ENCODE peak calls at places on chromosomes 7 and 10, in four cellular contexts. H is esophagus muscularis mucosa, X is Calu3, Q is foreskin fibroblast. C is an unnamed sample.
A peak's percentile ranks its signal among the peaks of the same experiment; 100 is the strongest.

GRCh38 chr7:121385800-121386179 is 10.3 kb downstream of the FAM3C start:
- DNase-seq in H (no peak), X (no peak), Q (no peak), C (peak; percentile 41)

GRCh38 chr7:106139253-106140251 is 27.4 kb upstream of the SYPL1 start:
- DNase-seq in H (peak; percentile 88), Q (peak; percentile 17), X (no peak), C (no peak)

GRCh38 chr7:16978358-16979244 is 96.8 kb upstream of the AGR3 start:
- DNase-seq in X (no peak), Q (peak; percentile 53), H (no peak), C (no peak)

GRCh38 chr7:74203157-74203556 is 6.6 kb upstream of the LAT2 start:
- DNase-seq in H (no peak), X (peak; percentile 17), Q (peak; percentile 51), C (no peak)

GRCh38 chr10:61842755-61843497 is 58.6 kb upstream of the ARID5B start:
- DNase-seq in H (no peak), X (no peak), Q (peak; percentile 51), C (no peak)

GRCh38 chr7:104795616-104796398 is 218.2 kb upstream of the KMT2E start:
- DNase-seq in H (no peak), X (no peak), Q (peak; percentile 11), C (no peak)

GRCh38 chr7:138396251-138397070 is 63.6 kb upstream of the TRIM24 start:
- DNase-seq in Q (no peak), H (no peak), X (peak; percentile 81), C (peak; percentile 59)

GRCh38 chr10:63528084-63528744 is 7.0 kb downstream of the REEP3 start:
- DNase-seq in Q (no peak), H (no peak), X (no peak), C (no peak)

GRCh38 chr10:12958546-12959110 is 42.9 kb downstream of the CCDC3 start:
- DNase-seq in H (no peak), Q (no peak), X (no peak), C (no peak)

GRCh38 chr7:104984591-104985258 is 29.3 kb upstream of the KMT2E start:
- DNase-seq in Q (no peak), H (no peak), X (no peak), C (no peak)

GRCh38 chr10:124971276-124971675 is 29.4 kb downstream of the ZRANB1 start:
- DNase-seq in Q (no peak), H (no peak), X (no peak), C (no peak)

GRCh38 chr10:865257-865656 is 66.2 kb downstream of the LARP4B start:
- DNase-seq in X (no peak), H (no peak), Q (no peak), C (no peak)

GRCh38 chr7:155234950-155235789 is 62.5 kb upstream of the INSIG1 start:
- DNase-seq in X (peak; percentile 59), Q (no peak), H (no peak), C (no peak)

GRCh38 chr7:155236386-155236785 is 61.3 kb upstream of the INSIG1 start:
- DNase-seq in H (no peak), Q (no peak), X (no peak), C (no peak)

GRCh38 chr7:155231941-155232340 is 65.7 kb upstream of the INSIG1 start:
- DNase-seq in H (no peak), Q (no peak), X (no peak), C (no peak)

GRCh38 chr7:155232911-155233702 is 64.6 kb upstream of the INSIG1 start:
- DNase-seq in X (no peak), Q (no peak), H (no peak), C (no peak)

DNA sequence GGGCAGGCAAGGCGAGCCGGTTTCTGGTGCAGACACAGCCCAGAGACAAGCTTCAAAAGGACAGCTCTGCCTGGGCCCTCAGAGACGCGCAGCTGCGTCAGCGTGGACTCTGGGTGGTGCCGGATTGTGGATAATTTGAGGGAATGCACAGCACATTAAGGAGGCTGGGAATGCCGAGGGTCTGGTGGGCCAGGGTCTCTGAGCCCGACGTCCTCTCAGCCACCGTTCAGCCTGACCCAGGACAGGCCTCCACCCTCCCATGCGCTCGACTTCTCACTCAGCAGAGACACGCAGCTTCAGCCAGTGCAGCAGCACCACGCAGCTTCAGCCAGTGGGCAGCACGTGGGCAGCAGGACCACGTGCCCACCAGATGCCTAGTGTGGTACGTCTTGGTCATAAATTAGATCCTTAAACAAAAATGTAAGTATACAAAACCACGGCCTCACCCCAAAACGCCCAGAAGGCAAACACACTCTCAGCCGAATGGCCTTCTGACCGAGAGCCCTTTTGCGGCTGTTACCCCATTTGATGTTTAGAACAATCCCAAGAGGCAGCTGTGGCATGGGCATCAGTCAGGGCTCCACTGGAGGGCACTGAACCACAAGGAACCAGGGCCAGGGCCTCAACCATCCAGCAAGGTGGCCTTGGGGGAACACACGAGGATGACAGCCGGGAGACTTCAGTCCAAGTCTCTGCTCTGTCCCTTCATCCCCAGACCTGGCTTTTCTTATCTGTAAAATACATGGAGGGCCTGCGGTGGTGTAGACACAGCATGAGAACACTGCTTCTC is 63.8 kb upstream of the INSIG1 start:
- DNase-seq in X (peak; percentile 42), H (no peak), Q (peak; percentile 44), C (no peak)
- TF ChIP-seq CTCF in X (no peak), H (no peak), Q (no peak), C (no peak)

GRCh38 chr7:40765633-40766032 is 630.8 kb downstream of the SUGCT start:
- DNase-seq in H (no peak), X (no peak), Q (no peak), C (no peak)

GRCh38 chr7:40760293-40760964 is 625.6 kb downstream of the SUGCT start:
- DNase-seq in H (no peak), X (no peak), Q (no peak), C (no peak)

GRCh38 chr7:40760997-40761396 is 626.2 kb downstream of the SUGCT start:
- DNase-seq in H (no peak), Q (no peak), X (no peak), C (no peak)

GRCh38 chr7:40761757-40762342 is 627.0 kb downstream of the SUGCT start:
- DNase-seq in Q (no peak), X (no peak), H (no peak), C (no peak)

DNA sequence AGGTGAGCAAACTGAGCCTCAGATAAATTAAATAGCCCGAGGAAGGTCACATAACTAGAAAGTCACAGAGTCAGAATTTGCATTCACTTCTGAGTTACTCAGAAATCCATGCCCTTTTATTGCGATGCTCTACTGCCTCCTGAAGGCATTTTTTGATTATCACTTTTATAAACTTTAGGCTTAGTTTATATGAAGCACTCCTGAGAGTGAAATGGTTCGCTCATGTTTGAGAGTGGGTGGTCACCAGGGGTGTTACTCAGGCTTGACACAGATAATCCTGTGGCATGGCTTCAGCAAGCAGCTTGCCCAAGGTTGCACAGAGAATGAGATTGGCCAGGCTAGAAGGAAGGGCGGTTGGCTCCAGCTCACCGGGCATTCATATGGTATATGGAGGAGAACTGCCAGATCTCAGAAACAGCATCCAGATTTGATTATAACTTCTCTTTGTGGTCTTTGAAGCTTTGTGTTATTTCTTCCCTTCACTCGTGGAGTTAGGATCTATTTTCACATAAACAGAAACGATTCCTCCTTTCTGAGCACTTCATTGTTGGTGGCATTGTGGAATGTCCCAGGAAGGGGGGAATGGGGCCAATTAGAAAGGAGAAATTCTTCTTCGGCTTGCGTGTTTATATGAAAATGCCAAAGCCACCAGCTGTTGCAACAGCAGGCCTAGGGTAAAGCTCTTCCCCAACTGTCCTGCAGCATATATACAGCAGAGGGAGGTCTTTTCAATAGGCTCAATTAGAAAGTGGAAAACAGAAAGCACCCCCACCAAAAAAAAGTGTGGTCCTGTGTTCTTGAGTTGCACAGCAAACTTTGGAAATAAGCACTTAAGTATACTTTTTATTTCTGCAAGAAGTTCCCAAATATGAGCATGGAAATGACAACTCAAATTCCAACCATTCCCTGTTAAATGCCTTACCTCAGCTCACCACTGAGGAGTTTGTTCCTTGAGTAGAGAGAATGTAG is 628.8 kb downstream of the SUGCT start:
- DNase-seq in H (no peak), Q (peak; percentile 67), X (no peak), C (no peak)
- TF ChIP-seq CTCF in H (peak; percentile 19), Q (peak; percentile 50), X (no peak), C (no peak)

DNA sequence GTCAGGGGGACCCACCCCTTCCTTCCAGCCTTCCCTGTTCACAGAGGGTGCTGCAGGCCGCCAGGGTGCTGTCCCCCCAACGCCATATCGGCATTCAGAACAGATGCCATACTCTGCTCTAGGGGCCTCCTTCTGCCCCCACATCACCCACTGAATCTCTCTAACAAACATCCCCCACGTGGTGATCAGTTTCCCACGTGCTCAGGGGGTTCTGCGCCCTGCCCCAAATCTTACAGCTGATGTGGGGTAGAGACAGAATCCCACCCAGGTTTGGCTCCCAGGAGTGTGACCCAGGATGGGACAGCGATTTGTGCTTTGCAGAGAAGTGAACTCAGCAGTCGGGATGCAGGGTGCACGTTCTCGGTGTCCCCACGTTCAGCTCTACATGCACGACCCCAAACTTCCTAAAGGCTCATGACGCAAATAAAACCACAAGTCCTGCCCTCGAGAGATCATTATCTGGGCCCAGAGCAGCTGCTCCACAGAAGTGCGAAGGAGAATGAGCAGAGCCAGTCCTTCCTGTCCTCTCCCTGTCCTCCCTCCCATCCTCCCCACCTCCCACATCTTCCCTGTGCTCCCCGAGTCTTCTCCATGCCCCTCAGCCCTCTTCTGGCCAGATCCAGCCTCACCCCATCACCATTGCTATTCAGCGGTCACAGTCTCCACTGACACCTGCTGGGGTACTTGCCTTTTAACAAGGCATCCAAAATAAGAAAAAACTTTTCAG is 423.4 kb downstream of the DNAJB6 start:
- DNase-seq in H (no peak), Q (no peak), X (no peak), C (no peak)
- TF ChIP-seq CTCF in H (no peak), Q (no peak), X (no peak), C (no peak)

DNA sequence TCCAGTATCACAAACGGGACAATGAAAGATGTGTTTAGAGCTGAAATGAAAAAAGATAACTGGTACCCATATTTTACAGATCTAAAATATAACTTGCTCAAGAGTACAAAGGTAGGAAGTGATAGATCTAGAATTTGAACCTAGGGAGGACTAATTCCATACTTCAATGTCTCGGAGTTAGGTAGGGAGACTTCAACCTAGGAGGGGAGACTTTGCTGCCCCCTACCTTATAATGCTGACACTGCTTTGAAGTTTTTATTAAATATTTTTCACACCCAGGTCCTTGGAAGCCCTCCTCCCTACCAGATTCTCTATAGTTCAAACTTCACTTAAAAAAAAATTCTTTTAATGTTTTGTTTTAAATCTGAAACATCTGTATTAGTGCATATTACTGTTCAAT is 58.0 kb downstream of the MICU1 start:
- DNase-seq in H (no peak), X (peak; percentile 25), Q (no peak), C (peak; percentile 27)
- TF ChIP-seq CTCF in H (peak; percentile 23), X (no peak), Q (peak; percentile 9), C (peak; percentile 28)

GRCh38 chr7:30390872-30391646 is 87.5 kb downstream of the NOD1 start:
- DNase-seq in H (no peak), X (no peak), Q (no peak), C (no peak)

GRCh38 chr7:30391806-30392205 is 86.8 kb downstream of the NOD1 start:
- DNase-seq in Q (no peak), X (no peak), H (no peak), C (no peak)

GRCh38 chr7:30395676-30396075 is 82.9 kb downstream of the NOD1 start:
- DNase-seq in X (no peak), Q (no peak), H (no peak), C (no peak)

GRCh38 chr7:30396379-30396778 is 82.2 kb downstream of the NOD1 start:
- DNase-seq in Q (no peak), H (no peak), X (no peak), C (no peak)
- TF ChIP-seq CTCF in Q (peak; percentile 20), H (no peak), X (no peak), C (no peak)

GRCh38 chr7:142445019-142445686 is 187.3 kb upstream of the PRSS58 start:
- DNase-seq in X (peak; percentile 9), Q (no peak), H (no peak), C (no peak)
- TF ChIP-seq CTCF in X (no peak), Q (peak; percentile 30), H (no peak), C (no peak)